ENCODE peak calls at places on chromosomes 16 and 17, in five cellular contexts. F is MM.1S, I is GM23248, X is neural progenitor cell, C is hepatocyte. R is an unnamed sample.

GRCh38 chr17:46194393-46195216 is 1.4 kb upstream of the KANSL1 start:
- DNase-seq in F (peak), X (peak), I (peak), C (peak), R (peak)

GRCh38 chr16:19330801-19331484 is 45.4 kb downstream of the CLEC19A start:
- DNase-seq in C (no peak), F (no peak), X (no peak), I (peak), R (peak)

GRCh38 chr17:76635039-76635438 is 8.5 kb downstream of the ST6GALNAC1 start:
- DNase-seq in X (no peak), I (peak), F (no peak), C (no peak), R (no peak)

GRCh38 chr17:80125656-80126448 is 21.1 kb downstream of the EIF4A3 start:
- DNase-seq in C (no peak), I (peak), F (no peak), X (no peak), R (no peak)

GRCh38 chr16:89446136-89446974 is 44.0 kb downstream of the ANKRD11 start:
- DNase-seq in I (no peak), F (no peak), C (no peak), X (no peak), R (no peak)

GRCh38 chr16:4280625-4281024 is 7.8 kb upstream of the TFAP4 start:
- DNase-seq in X (no peak), I (no peak), F (no peak), C (no peak), R (no peak)

GRCh38 chr17:50347087-50347893 is 1.4 kb downstream of the XYLT2 start:
- DNase-seq in C (peak), I (peak), X (peak), F (no peak), R (peak)

GRCh38 chr16:72055911-72056310 is 1.6 kb downstream of the HP start:
- DNase-seq in F (no peak), C (no peak), I (no peak), X (no peak), R (no peak)

GRCh38 chr17:18963126-18964017 is 11.4 kb downstream of the SLC5A10 start:
- DNase-seq in F (no peak), X (no peak), I (peak), C (peak), R (no peak)

GRCh38 chr17:59972778-59973177 is 8.2 kb upstream of the RNFT1 start:
- DNase-seq in F (no peak), C (no peak), X (no peak), I (peak), R (no peak)

GRCh38 chr16:30555848-30556473 is 2.2 kb downstream of the ZNF764 start:
- DNase-seq in I (no peak), F (no peak), X (no peak), C (no peak), R (no peak)

GRCh38 chr16:75996491-75996890 is 270.2 kb upstream of the CPHXL start:
- DNase-seq in I (no peak), C (no peak), X (no peak), F (peak), R (no peak)

GRCh38 chr17:80118601-80119270 is 17.4 kb downstream of the GAA start:
- DNase-seq in F (no peak), C (peak), I (no peak), X (no peak), R (no peak)

GRCh38 chr17:17849863-17850373 is 13.1 kb upstream of the SREBF1 start:
- DNase-seq in X (peak), C (peak), F (no peak), I (peak), R (peak)

GRCh38 chr16:1080801-1081733 is 8.5 kb downstream of the SSTR5 start:
- DNase-seq in F (no peak), C (no peak), X (no peak), I (no peak), R (no peak)

GRCh38 chr17:18084256-18084655 is 3.5 kb upstream of the DRG2 start:
- DNase-seq in I (no peak), F (no peak), C (peak), X (no peak), R (no peak)

GRCh38 chr17:4764612-4765011 is 7.1 kb upstream of the TM4SF5 start:
- DNase-seq in X (no peak), C (no peak), F (no peak), I (no peak), R (no peak)

GRCh38 chr16:84983308-84983707 is 28.0 kb downstream of the ZDHHC7 start:
- DNase-seq in C (no peak), F (no peak), X (no peak), I (no peak), R (no peak)

GRCh38 chr17:61245706-61246135 is 153.9 kb upstream of the TBX2 start:
- DNase-seq in I (no peak), C (no peak), F (no peak), X (no peak), R (peak)

GRCh38 chr17:60169921-60170817 is 20.4 kb downstream of the CA4 start:
- DNase-seq in X (no peak), C (peak), F (no peak), I (peak), R (no peak)

GRCh38 chr17:80474231-80474932 is 2.0 kb downstream of the NPTX1 start:
- DNase-seq in F (no peak), X (peak), I (peak), C (peak), R (no peak)

DNA sequence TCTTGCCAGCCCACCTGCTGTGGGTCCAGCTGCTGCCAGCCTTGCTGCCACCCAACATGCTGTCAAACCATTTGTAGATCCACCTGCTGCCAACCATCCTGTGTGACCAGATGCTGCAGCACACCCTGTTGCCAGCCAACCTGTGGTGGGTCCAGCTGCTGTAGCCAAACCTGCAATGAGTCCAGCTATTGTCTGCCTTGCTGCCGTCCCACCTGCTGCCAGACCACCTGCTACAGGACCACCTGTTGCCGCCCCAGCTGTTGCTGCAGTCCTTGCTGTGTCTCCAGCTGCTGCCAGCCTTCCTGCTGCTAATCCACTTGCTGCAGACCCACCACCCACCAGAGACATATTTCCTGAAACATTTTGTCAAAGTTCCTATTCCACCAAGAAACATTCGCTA is 641 bp downstream of the KRTAP9-1 start:
- DNase-seq in I (no peak), F (no peak), X (no peak), C (no peak), R (no peak)
- TF ChIP-seq EZH2phosphoT487 in I (no peak), F (no peak), X (no peak), C (no peak), R (no peak)

DNA sequence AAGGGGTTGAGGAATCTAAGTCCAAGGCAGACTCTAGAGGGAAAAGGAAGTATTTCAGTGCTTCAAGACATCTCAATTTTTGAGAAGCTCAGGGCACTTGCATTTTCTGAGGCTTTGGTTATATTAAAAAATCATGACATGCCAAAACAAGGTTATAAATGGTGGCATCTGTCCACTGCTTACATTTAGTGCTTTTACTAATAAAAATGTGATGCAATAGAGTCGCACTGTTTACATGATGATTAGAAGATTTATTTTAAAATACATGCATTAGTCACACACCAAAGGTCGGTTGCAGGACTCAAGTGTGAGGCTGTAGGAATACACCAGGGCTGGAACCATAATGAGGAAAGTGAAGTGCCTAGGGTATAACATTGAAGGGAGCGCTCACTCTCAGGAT is 379.6 kb downstream of the HS3ST4 start:
- DNase-seq in C (peak), I (no peak), X (no peak), F (no peak), R (no peak)
- H3K4me2 ChIP-seq in C (peak), I (no peak), X (no peak), F (no peak), R (peak)

GRCh38 chr17:55898195-55898594 is 147.3 kb downstream of the PCTP start:
- DNase-seq in C (no peak), F (no peak), I (peak), X (no peak), R (no peak)
- TF ChIP-seq EZH2phosphoT487 in C (no peak), F (no peak), I (no peak), X (no peak), R (no peak)

DNA sequence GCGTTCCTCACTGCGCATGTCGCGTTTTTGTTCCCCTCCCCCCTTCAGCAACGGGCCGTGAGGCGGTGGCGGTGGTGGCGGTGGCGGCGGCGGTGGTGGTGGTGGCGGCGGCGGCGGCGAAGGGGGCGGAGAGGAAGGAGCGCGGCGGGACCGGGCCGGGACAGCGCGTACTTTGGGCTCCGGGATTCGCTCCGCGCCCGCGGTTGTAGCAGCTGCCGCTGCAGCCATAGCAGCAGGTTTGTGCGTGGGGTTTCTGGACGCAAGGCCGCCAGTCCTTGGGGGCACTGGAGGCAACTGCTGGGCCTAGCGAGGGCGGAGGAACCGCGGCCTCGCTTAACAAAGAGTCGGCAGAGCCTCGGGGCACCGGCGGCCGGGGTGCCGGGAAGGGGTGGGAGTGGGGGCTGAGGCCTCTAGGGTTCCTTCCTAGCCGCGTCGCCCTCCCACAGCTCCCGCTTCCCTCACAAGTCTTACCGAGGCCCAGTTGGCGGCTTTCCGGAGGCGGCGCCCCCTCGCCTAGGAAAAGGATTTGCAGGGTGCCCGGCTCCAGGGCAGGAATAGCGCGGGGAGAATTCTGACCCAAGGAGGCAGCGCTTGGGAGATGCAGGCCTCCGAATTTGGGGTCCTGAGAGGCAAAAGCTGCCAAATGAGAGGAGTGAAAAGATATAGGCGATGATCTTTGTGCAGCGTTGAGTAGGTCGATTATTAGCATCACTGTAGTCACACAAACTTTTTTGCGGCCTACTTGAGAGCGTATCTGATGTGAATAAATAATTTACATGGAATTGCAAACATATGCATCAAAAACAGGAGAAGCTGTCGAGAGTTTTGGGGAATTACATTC is at the start of gene DDX42:
- DNase-seq in F (no peak), C (peak), I (peak), X (peak), R (peak)
- H3K4me2 ChIP-seq in F (peak), C (peak), I (peak), X (peak), R (peak)

GRCh38 chr17:79045830-79046500 is 22.0 kb downstream of the C1QTNF1 start:
- DNase-seq in I (peak), F (peak), X (peak), C (peak), R (peak)
- TF ChIP-seq EZH2phosphoT487 in I (no peak), F (no peak), X (no peak), C (no peak), R (no peak)

GRCh38 chr17:65072577-65073178 is 16.1 kb upstream of the GNA13 start:
- DNase-seq in F (no peak), C (no peak), I (no peak), X (no peak), R (no peak)

GRCh38 chr17:65078441-65079160 is 22.1 kb upstream of the GNA13 start:
- DNase-seq in C (no peak), F (no peak), X (no peak), I (peak), R (no peak)

GRCh38 chr17:65070620-65071019 is 14.1 kb upstream of the GNA13 start:
- DNase-seq in X (no peak), F (no peak), C (no peak), I (no peak), R (no peak)

GRCh38 chr17:65071861-65072260 is 15.3 kb upstream of the GNA13 start:
- DNase-seq in C (no peak), F (no peak), X (no peak), I (peak), R (no peak)

GRCh38 chr17:65074778-65075250 is 18.3 kb upstream of the GNA13 start:
- DNase-seq in X (no peak), F (no peak), I (no peak), C (peak), R (no peak)
- H3K4me2 ChIP-seq in X (no peak), F (no peak), I (no peak), C (peak), R (no peak)

DNA sequence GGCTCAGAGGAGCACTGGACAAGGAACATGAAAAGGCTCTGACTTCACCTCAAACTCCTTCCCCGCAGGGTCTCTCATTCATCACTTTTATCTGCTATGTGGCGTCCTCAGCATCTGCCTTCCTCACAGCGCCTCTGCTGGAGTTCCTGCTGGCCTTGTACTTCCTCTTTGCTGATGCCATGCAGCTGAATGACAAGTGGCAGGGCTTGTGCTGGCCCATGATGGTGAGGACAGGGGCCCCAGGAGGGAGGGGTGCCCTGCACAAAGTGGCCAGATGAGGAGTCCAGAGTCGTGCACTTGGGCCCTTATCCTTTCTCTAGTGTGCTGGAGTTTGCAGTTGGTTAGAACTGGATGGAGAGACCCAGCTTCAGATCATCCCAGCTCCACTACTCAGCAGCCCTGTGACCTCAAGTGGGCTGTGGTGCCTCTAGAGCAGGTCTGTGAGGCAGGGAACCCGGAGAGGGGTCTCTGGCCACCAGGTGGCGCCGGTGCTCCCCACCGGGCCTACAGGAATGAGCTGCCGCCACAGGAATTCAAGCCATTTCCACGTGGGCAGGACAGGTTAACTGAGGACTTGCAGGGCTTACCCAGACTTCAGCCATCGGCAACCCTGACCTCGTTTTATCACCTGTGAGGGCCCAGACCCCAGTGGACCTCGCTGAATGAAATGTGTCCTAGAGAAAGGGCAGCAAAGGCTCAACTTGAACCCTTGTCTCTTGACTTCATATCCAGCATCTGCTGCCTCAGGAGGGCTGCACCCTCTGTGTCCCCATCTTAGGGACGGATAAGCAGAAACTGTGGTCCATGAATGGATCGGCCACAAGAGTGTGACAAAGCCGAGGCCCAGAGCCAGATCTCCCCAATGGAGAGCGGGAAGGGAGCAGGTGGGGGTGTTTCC is 4.0 kb downstream of the CMTM3 start:
- DNase-seq in C (peak), I (peak), X (peak), F (peak), R (peak)
- TF ChIP-seq EZH2phosphoT487 in C (no peak), I (no peak), X (no peak), F (no peak), R (no peak)

R was measured in GM23338.